ENCODE peak calls at places on chromosomes 3 and 15, in six cellular contexts. C, E, K, F, A and M are unnamed samples.

GRCh38 chr3:33438284-33438668 is 1.9 kb downstream of the UBP1 start:
- DNase-seq in C (peak), K (no peak), F (no peak), E (no peak), A (peak), M (no peak)

GRCh38 chr15:90561344-90562244 is 31.9 kb downstream of the CRTC3 start:
- DNase-seq in C (no peak), K (no peak), A (no peak), F (no peak), E (peak), M (no peak)

GRCh38 chr3:113947372-113948014 is at the start of gene ZDHHC23:
- DNase-seq in C (peak), A (peak), E (peak), K (peak), F (peak), M (peak)

GRCh38 chr3:150391200-150391599 is 16.9 kb upstream of the TSC22D2 start:
- DNase-seq in C (no peak), K (no peak), A (no peak), E (no peak), F (no peak), M (no peak)

GRCh38 chr3:45417949-45418847 is 29.8 kb downstream of the LARS2 start:
- DNase-seq in F (no peak), A (no peak), K (no peak), E (no peak), C (peak), M (no peak)

GRCh38 chr15:74208901-74209559 is 6.4 kb upstream of the STRA6 start:
- DNase-seq in A (peak), K (no peak), C (no peak), F (peak), E (no peak), M (no peak)

GRCh38 chr3:161423911-161424522 is 52.7 kb upstream of the SPTSSB start:
- DNase-seq in K (no peak), E (peak), C (no peak), A (peak), F (no peak), M (no peak)

GRCh38 chr15:38671675-38672141 is 107.1 kb upstream of the RASGRP1 start:
- DNase-seq in E (no peak), F (no peak), A (no peak), K (peak), C (no peak), M (no peak)

GRCh38 chr15:50137330-50137761 is 18.3 kb upstream of the ATP8B4 start:
- DNase-seq in K (no peak), E (no peak), A (peak), F (no peak), C (no peak), M (no peak)

GRCh38 chr3:187679638-187680396 is 9.6 kb upstream of the SST start:
- DNase-seq in K (peak), C (peak), F (peak), E (peak), A (peak), M (peak)

GRCh38 chr15:67914537-67915373 is 74.9 kb upstream of the RNU6-1 start:
- DNase-seq in F (peak), E (no peak), K (no peak), C (peak), A (peak), M (peak)